ENCODE peak calls at places on chromosome 11, in six cellular contexts. One of them, this sample, is unnamed.

GRCh38 chr11:61775606-61776554 is 16.5 kb downstream of the TMEM258 start:
- DNase-seq in NCI-H1417: no peak
- DNase-seq in left ventricle myocardium inferior: no peak
- DNase-seq in kidney: peak; percentile 75
- DNase-seq in stimulated activated CD4-positive, alpha-beta T cell treated with anti-CD3 and anti-CD28 coated beads, Interleukin-2, amount 100 ng/mL, for 4 hours: no peak
- DNase-seq in HFF-Myc: no peak
- DNase-seq in this sample: no peak

GRCh38 chr11:82682003-82682751 is 51.5 kb downstream of the FAM181B start:
- DNase-seq in kidney: no peak
- DNase-seq in left ventricle myocardium inferior: no peak
- DNase-seq in HFF-Myc: peak; percentile 52
- DNase-seq in NCI-H1417: peak; percentile 59
- DNase-seq in stimulated activated CD4-positive, alpha-beta T cell treated with anti-CD3 and anti-CD28 coated beads, Interleukin-2, amount 100 ng/mL, for 4 hours: no peak
- DNase-seq in this sample: peak; percentile 78

GRCh38 chr11:116930177-116930576 is 92.8 kb upstream of the APOA1 start:
- DNase-seq in kidney: no peak
- DNase-seq in left ventricle myocardium inferior: no peak
- DNase-seq in HFF-Myc: no peak
- DNase-seq in stimulated activated CD4-positive, alpha-beta T cell treated with anti-CD3 and anti-CD28 coated beads, Interleukin-2, amount 100 ng/mL, for 4 hours: peak; percentile 15
- DNase-seq in NCI-H1417: peak; percentile 55
- DNase-seq in this sample: no peak

GRCh38 chr11:104319396-104319795 is 155.4 kb upstream of the PDGFD start:
- DNase-seq in HFF-Myc: no peak
- DNase-seq in stimulated activated CD4-positive, alpha-beta T cell treated with anti-CD3 and anti-CD28 coated beads, Interleukin-2, amount 100 ng/mL, for 4 hours: no peak
- DNase-seq in kidney: no peak
- DNase-seq in NCI-H1417: no peak
- DNase-seq in left ventricle myocardium inferior: no peak
- DNase-seq in this sample: no peak

GRCh38 chr11:79173615-79174014 is 267.2 kb downstream of the TENM4 start:
- DNase-seq in NCI-H1417: no peak
- DNase-seq in HFF-Myc: no peak
- DNase-seq in left ventricle myocardium inferior: no peak
- DNase-seq in stimulated activated CD4-positive, alpha-beta T cell treated with anti-CD3 and anti-CD28 coated beads, Interleukin-2, amount 100 ng/mL, for 4 hours: no peak
- DNase-seq in kidney: no peak
- DNase-seq in this sample: peak; percentile 77

GRCh38 chr11:69892986-69893555 is 73.9 kb upstream of the FGF3 start:
- DNase-seq in left ventricle myocardium inferior: no peak
- DNase-seq in kidney: peak; percentile 51
- DNase-seq in HFF-Myc: no peak
- DNase-seq in NCI-H1417: peak; percentile 14
- DNase-seq in stimulated activated CD4-positive, alpha-beta T cell treated with anti-CD3 and anti-CD28 coated beads, Interleukin-2, amount 100 ng/mL, for 4 hours: no peak
- DNase-seq in this sample: no peak

GRCh38 chr11:110966131-110966530 is 253.9 kb upstream of the ARHGAP20 start:
- DNase-seq in stimulated activated CD4-positive, alpha-beta T cell treated with anti-CD3 and anti-CD28 coated beads, Interleukin-2, amount 100 ng/mL, for 4 hours: no peak
- DNase-seq in kidney: no peak
- DNase-seq in left ventricle myocardium inferior: no peak
- DNase-seq in HFF-Myc: no peak
- DNase-seq in NCI-H1417: no peak
- DNase-seq in this sample: no peak

GRCh38 chr11:87331273-87331672 is 293.5 kb downstream of the TMEM135 start:
- DNase-seq in stimulated activated CD4-positive, alpha-beta T cell treated with anti-CD3 and anti-CD28 coated beads, Interleukin-2, amount 100 ng/mL, for 4 hours: no peak
- DNase-seq in kidney: no peak
- DNase-seq in NCI-H1417: no peak
- DNase-seq in HFF-Myc: no peak
- DNase-seq in left ventricle myocardium inferior: no peak
- DNase-seq in this sample: no peak

GRCh38 chr11:23723861-23724260 is 773.0 kb upstream of the LUZP2 start:
- DNase-seq in NCI-H1417: no peak
- DNase-seq in left ventricle myocardium inferior: no peak
- DNase-seq in kidney: no peak
- DNase-seq in HFF-Myc: no peak
- DNase-seq in stimulated activated CD4-positive, alpha-beta T cell treated with anti-CD3 and anti-CD28 coated beads, Interleukin-2, amount 100 ng/mL, for 4 hours: no peak
- DNase-seq in this sample: no peak

GRCh38 chr11:116360542-116360941 is 412.2 kb downstream of the BUD13 start:
- DNase-seq in stimulated activated CD4-positive, alpha-beta T cell treated with anti-CD3 and anti-CD28 coated beads, Interleukin-2, amount 100 ng/mL, for 4 hours: no peak
- DNase-seq in NCI-H1417: no peak
- DNase-seq in HFF-Myc: no peak
- DNase-seq in left ventricle myocardium inferior: no peak
- DNase-seq in kidney: no peak
- DNase-seq in this sample: no peak

GRCh38 chr11:126968915-126969314 is 31.7 kb downstream of the KIRREL3 start:
- DNase-seq in HFF-Myc: no peak
- DNase-seq in left ventricle myocardium inferior: no peak
- DNase-seq in kidney: no peak
- DNase-seq in NCI-H1417: no peak
- DNase-seq in stimulated activated CD4-positive, alpha-beta T cell treated with anti-CD3 and anti-CD28 coated beads, Interleukin-2, amount 100 ng/mL, for 4 hours: no peak
- DNase-seq in this sample: no peak

GRCh38 chr11:75499423-75500305 is 26.1 kb downstream of the GDPD5 start:
- DNase-seq in left ventricle myocardium inferior: peak; percentile 38
- DNase-seq in NCI-H1417: no peak
- DNase-seq in stimulated activated CD4-positive, alpha-beta T cell treated with anti-CD3 and anti-CD28 coated beads, Interleukin-2, amount 100 ng/mL, for 4 hours: no peak
- DNase-seq in HFF-Myc: peak; percentile 90
- DNase-seq in kidney: no peak
- DNase-seq in this sample: peak; percentile 95

GRCh38 chr11:65113361-65113756 is 1.7 kb downstream of the TM7SF2 start:
- DNase-seq in stimulated activated CD4-positive, alpha-beta T cell treated with anti-CD3 and anti-CD28 coated beads, Interleukin-2, amount 100 ng/mL, for 4 hours: no peak
- DNase-seq in left ventricle myocardium inferior: no peak
- DNase-seq in kidney: peak; percentile 86
- DNase-seq in NCI-H1417: no peak
- DNase-seq in HFF-Myc: no peak
- DNase-seq in this sample: no peak

GRCh38 chr11:37320921-37321320 is 722.9 kb upstream of the RAG2 start:
- DNase-seq in NCI-H1417: no peak
- DNase-seq in stimulated activated CD4-positive, alpha-beta T cell treated with anti-CD3 and anti-CD28 coated beads, Interleukin-2, amount 100 ng/mL, for 4 hours: no peak
- DNase-seq in left ventricle myocardium inferior: no peak
- DNase-seq in kidney: no peak
- DNase-seq in HFF-Myc: no peak
- DNase-seq in this sample: no peak

GRCh38 chr11:77411238-77411637 is 62.7 kb downstream of the PAK1 start:
- DNase-seq in stimulated activated CD4-positive, alpha-beta T cell treated with anti-CD3 and anti-CD28 coated beads, Interleukin-2, amount 100 ng/mL, for 4 hours: no peak
- DNase-seq in NCI-H1417: no peak
- DNase-seq in kidney: peak; percentile 71
- DNase-seq in HFF-Myc: no peak
- DNase-seq in left ventricle myocardium inferior: peak; percentile 19
- DNase-seq in this sample: no peak

GRCh38 chr11:107860688-107861087 is 2.1 kb upstream of the SLC35F2 start:
- DNase-seq in HFF-Myc: no peak
- DNase-seq in stimulated activated CD4-positive, alpha-beta T cell treated with anti-CD3 and anti-CD28 coated beads, Interleukin-2, amount 100 ng/mL, for 4 hours: no peak
- DNase-seq in NCI-H1417: no peak
- DNase-seq in kidney: no peak
- DNase-seq in left ventricle myocardium inferior: no peak
- DNase-seq in this sample: no peak

GRCh38 chr11:84316866-84317560 is 1030.8 kb upstream of the CCDC90B start:
- DNase-seq in NCI-H1417: peak; percentile 9
- DNase-seq in left ventricle myocardium inferior: no peak
- DNase-seq in kidney: peak; percentile 63
- DNase-seq in HFF-Myc: no peak
- DNase-seq in stimulated activated CD4-positive, alpha-beta T cell treated with anti-CD3 and anti-CD28 coated beads, Interleukin-2, amount 100 ng/mL, for 4 hours: no peak
- DNase-seq in this sample: no peak

GRCh38 chr11:57547854-57548377 is 10.5 kb downstream of the SMTNL1 start:
- DNase-seq in left ventricle myocardium inferior: no peak
- DNase-seq in stimulated activated CD4-positive, alpha-beta T cell treated with anti-CD3 and anti-CD28 coated beads, Interleukin-2, amount 100 ng/mL, for 4 hours: no peak
- DNase-seq in kidney: no peak
- DNase-seq in NCI-H1417: no peak
- DNase-seq in HFF-Myc: no peak
- DNase-seq in this sample: no peak